ENCODE peak calls at places on chromosomes 12 and 14, in five cellular contexts. Q is GM13977, M is OCI-LY7, I is transverse colon, B is A549. H is an unnamed sample.

GRCh38 chr14:54818201-54819133 is 84.2 kb downstream of the GCH1 start:
- DNase-seq in B (no peak), Q (no peak), M (no peak), I (peak), H (no peak)

GRCh38 chr12:112162261-112162790 is 37.0 kb downstream of the TRAFD1 start:
- DNase-seq in I (no peak), Q (no peak), B (no peak), M (no peak), H (no peak)

GRCh38 chr12:106179086-106179485 is 40.3 kb upstream of the NUAK1 start:
- DNase-seq in B (no peak), I (no peak), Q (no peak), M (no peak), H (no peak)

GRCh38 chr14:92718659-92719058 is 29.8 kb downstream of the LGMN start:
- DNase-seq in B (no peak), I (no peak), M (no peak), Q (no peak), H (no peak)

GRCh38 chr14:21185506-21185905 is 29.6 kb upstream of the OR5AU1 start:
- DNase-seq in I (no peak), B (no peak), M (no peak), Q (no peak), H (no peak)

GRCh38 chr12:30989754-30990153 is 63.2 kb downstream of the TSPAN11 start:
- DNase-seq in I (peak), M (peak), Q (peak), B (peak), H (peak)

GRCh38 chr14:81447018-81447770 is 47.1 kb upstream of the STON2 start:
- DNase-seq in Q (no peak), I (no peak), M (no peak), B (no peak), H (no peak)

GRCh38 chr12:23906329-23906728 is 43.1 kb downstream of the SOX5 start:
- DNase-seq in B (no peak), I (no peak), M (no peak), Q (no peak), H (no peak)

GRCh38 chr14:99755629-99756603 is 37.3 kb upstream of the EML1 start:
- DNase-seq in M (no peak), Q (peak), I (peak), B (peak), H (no peak)

GRCh38 chr14:23123419-23123818 is 4.4 kb upstream of the CEBPE start:
- DNase-seq in Q (no peak), B (no peak), I (peak), M (no peak), H (no peak)

GRCh38 chr12:124663771-124664366 is 96.5 kb upstream of the NCOR2 start:
- DNase-seq in M (no peak), B (no peak), I (no peak), Q (no peak), H (no peak)

GRCh38 chr14:33737446-33737845 is 213.4 kb downstream of the EGLN3 start:
- DNase-seq in I (no peak), Q (no peak), M (no peak), B (no peak), H (no peak)

GRCh38 chr12:48156648-48157015 is 683 bp downstream of the ASB8 start:
- DNase-seq in Q (no peak), I (no peak), B (no peak), M (no peak), H (no peak)

GRCh38 chr12:16277585-16277984 is at the start of gene SLC15A5:
- DNase-seq in Q (no peak), B (no peak), M (no peak), I (no peak), H (no peak)

GRCh38 chr12:105201389-105201788 is 34.6 kb downstream of the APPL2 start:
- DNase-seq in I (no peak), Q (no peak), B (no peak), M (no peak), H (no peak)

GRCh38 chr14:28577187-28577586 is 189.4 kb upstream of the FOXG1 start:
- DNase-seq in Q (no peak), B (no peak), I (no peak), M (no peak), H (no peak)

GRCh38 chr12:119208626-119209061 is 29.9 kb downstream of the HSPB8 start:
- DNase-seq in Q (no peak), I (peak), M (no peak), B (peak), H (no peak)

GRCh38 chr12:52629251-52630103 is 11.1 kb upstream of the KRT73 start:
- DNase-seq in I (no peak), Q (no peak), M (no peak), B (no peak), H (no peak)

GRCh38 chr14:65472189-65472588 is 59.7 kb downstream of the FUT8 start:
- DNase-seq in B (no peak), M (no peak), I (no peak), Q (no peak), H (no peak)

GRCh38 chr12:106001105-106001489 is 137.7 kb downstream of the NUAK1 start:
- DNase-seq in I (no peak), M (no peak), Q (no peak), B (no peak), H (no peak)

GRCh38 chr12:57456737-57457490 is 1.8 kb downstream of the INHBE start:
- DNase-seq in M (no peak), B (no peak), Q (no peak), I (no peak), H (no peak)

GRCh38 chr14:70380834-70381233 is 21.4 kb upstream of the COX16 start:
- DNase-seq in Q (no peak), I (no peak), B (no peak), M (no peak), H (no peak)

GRCh38 chr12:89777685-89778379 is 69.2 kb upstream of the ATP2B1 start:
- DNase-seq in Q (no peak), I (no peak), M (no peak), B (no peak), H (no peak)

GRCh38 chr12:122326597-122326996 is 60.3 kb upstream of the VPS33A start:
- DNase-seq in B (no peak), Q (no peak), M (no peak), I (no peak), H (no peak)

DNA sequence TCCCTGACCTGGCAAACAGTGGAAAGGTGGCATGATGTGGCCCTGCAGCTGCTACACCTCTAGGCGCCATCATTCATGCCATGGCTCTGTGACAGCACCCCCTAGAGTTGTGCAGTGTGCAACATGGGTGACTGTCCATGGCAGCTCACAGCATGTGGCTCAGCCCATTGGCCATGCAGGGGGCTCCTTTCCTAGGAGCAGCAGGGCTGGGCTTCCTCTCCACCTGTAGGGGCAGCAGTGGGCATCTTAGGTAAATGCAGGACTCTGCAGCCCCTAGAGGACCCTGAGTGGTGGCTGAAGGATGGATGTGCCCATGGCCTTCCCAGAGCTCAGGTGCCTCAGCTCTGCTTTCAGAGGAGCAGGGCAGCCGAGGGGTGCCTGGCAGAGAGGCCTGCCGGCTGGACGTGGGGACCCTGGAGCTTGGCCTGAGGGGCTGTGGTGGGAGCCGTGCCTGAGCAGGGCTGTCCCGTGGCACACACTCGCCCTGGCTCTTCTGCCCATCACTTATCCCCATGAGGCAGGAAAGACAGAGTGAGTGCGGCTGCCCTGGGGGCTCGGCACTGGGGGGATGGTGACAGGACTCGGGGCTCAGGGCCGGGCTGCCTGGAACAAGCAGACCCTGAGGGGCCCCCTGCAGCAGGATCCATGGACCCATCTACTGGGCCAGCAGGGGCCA is 7.4 kb downstream of the ADSS1 start:
- DNase-seq in B (peak), M (peak), Q (no peak), I (no peak), H (peak)
- TF ChIP-seq CTCF in B (peak), M (peak), Q (peak), I (no peak), H (no peak)

GRCh38 chr12:12705833-12706520 is 10.0 kb upstream of the GPR19 start:
- DNase-seq in Q (no peak), M (no peak), I (peak), B (no peak), H (peak)
- TF ChIP-seq CTCF in Q (no peak), M (no peak), I (no peak), B (no peak), H (no peak)

GRCh38 chr12:126428769-126429168 is 1363.5 kb downstream of the AACS start:
- DNase-seq in I (no peak), Q (no peak), B (no peak), M (no peak), H (no peak)

GRCh38 chr12:126425264-126425663 is 1360.0 kb downstream of the AACS start:
- DNase-seq in M (no peak), B (no peak), I (no peak), Q (no peak), H (no peak)

GRCh38 chr12:126424696-126425095 is 1359.5 kb downstream of the AACS start:
- DNase-seq in B (no peak), M (no peak), I (no peak), Q (no peak), H (no peak)
- TF ChIP-seq CTCF in B (no peak), M (no peak), I (no peak), Q (no peak), H (no peak)

DNA sequence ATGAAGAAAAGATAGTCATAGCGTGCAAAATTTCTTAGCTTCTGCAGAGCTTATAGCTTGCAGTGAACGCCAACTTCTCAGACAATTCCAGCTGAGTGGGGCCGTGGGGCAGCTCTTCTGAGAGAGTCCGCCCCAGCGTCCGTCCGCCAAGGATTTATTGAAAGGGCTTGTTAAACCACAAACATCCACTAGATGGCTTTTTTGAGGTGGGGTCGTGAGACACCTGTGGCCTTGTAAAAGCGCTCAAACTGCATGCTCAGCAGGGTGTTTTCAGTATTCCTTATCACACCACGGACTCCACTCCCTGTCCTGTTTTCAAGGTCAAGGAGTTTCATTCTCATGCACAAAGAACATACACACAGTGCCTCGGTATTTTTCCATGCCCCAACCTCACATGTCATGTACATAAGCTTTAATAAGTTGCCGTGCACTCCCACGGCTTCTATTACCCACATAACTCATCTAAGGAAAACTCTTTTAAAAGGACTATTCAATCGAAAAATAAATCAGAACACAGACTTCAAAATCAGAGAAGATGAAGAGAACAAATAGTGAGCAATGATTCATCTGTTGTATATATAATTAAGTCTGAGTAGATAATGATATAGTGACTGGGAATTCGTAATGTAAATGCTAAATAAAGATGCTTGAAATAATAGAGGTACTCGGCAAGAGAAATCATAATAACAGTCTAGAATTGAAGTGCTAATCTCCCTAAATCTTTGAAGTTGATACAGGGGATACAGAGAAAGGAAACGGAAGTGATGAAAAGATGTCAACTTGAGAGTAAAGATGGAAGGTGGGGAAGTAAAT is 46.7 kb downstream of the WBP11 start:
- DNase-seq in M (no peak), Q (no peak), B (peak), I (no peak), H (peak)
- TF ChIP-seq CTCF in M (peak), Q (peak), B (peak), I (no peak), H (no peak)

DNA sequence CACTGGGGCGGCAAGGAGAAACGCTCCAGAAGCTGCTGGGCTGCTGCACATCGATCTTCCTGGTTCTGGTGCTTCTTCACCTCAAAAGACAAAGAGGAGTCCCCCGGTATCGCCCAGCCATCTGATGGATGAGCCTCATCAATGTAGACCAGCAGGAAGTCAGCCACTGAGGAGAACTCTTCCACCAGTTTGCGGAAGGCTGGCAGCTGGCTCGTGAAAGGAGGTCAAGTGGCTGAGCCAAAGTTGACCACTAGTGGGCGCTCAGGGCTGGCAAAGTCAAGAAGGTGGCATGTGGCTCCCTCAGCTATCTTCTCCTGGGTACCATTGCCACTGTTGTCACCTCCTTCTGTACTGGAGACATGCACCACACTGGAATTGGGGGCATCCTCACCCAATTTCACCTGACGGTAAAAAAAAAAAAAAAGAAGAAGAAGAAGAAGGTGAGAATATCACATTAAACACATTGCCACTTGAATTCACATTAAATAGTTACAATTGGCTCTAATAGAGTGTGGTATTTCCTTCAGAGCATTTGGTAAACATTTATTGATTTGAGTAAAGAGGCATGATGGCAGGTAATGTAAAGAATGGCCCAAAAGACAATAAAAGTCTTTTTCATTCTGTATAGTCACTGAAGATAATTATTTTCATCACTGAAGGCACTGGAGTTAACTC is 8.3 kb downstream of the DIO2 start:
- DNase-seq in M (peak), Q (peak), B (peak), I (peak), H (peak)
- TF ChIP-seq CTCF in M (peak), Q (peak), B (peak), I (no peak), H (no peak)

GRCh38 chr14:63642656-63643382 is 1.1 kb upstream of the WDR89 start:
- DNase-seq in I (no peak), B (no peak), M (peak), Q (no peak), H (no peak)
- TF ChIP-seq CTCF in I (no peak), B (no peak), M (no peak), Q (no peak), H (no peak)

GRCh38 chr14:89013698-89014569 is 189.5 kb downstream of the TTC8 start:
- DNase-seq in M (no peak), Q (no peak), B (no peak), I (no peak), H (no peak)

GRCh38 chr14:89013098-89013504 is 188.7 kb downstream of the TTC8 start:
- DNase-seq in B (peak), Q (no peak), I (peak), M (peak), H (peak)

GRCh38 chr14:89014570-89014847 is 190.1 kb downstream of the TTC8 start:
- DNase-seq in I (no peak), B (no peak), M (no peak), Q (no peak), H (no peak)

GRCh38 chr14:89017417-89017816 is 193.0 kb downstream of the TTC8 start:
- DNase-seq in Q (no peak), M (no peak), I (no peak), B (no peak), H (no peak)

DNA sequence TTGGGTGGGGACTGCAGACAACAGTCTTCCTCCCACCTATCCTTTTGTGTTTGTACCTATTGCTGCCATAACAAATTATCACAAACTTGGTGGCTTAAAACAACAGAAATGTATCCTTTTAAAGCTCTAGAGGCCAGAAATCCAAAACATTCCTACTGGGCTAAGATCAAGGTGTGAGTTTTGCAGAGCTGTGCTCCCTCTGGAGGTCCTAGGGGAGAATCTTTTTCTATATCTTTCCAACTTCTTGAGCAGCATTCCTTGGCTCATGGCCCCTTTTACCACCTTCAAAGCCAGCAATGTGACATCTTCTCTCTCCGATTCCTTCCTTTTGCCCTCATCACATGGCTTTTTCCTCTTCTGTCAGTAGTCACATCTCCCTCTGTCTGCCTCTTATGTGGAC is 190.6 kb downstream of the TTC8 start:
- DNase-seq in B (no peak), Q (no peak), I (no peak), M (no peak), H (no peak)
- TF ChIP-seq CTCF in B (no peak), Q (no peak), I (no peak), M (no peak), H (no peak)

GRCh38 chr14:75022655-75023054 is 19.9 kb downstream of the EIF2B2 start:
- DNase-seq in I (no peak), Q (no peak), B (peak), M (peak), H (peak)
- TF ChIP-seq CTCF in I (no peak), Q (peak), B (peak), M (peak), H (peak)